ENCODE peak calls at places on chromosomes 4 and X, in nine cellular contexts. One of them, this sample, is unnamed.

GRCh38 chr4:80182237-80182866 is 15.0 kb upstream of the PRDM8 start:
- DNase-seq in BJ: no peak
- DNase-seq in GM23248: peak
- DNase-seq in hepatocyte: no peak
- DNase-seq in AG09319: no peak
- DNase-seq in tibial artery: no peak
- DNase-seq in neural crest cell: no peak
- DNase-seq in RWPE1: no peak
- DNase-seq in stimulated activated CD8-positive, alpha-beta memory T cell treated with anti-CD3 and anti-CD28 coated beads, Interleukin-2, amount 100 ng/mL, for 48 hours: no peak
- DNase-seq in this sample: no peak

GRCh38 chr4:151540728-151541437 is 131.9 kb downstream of the FHIP1A start:
- DNase-seq in BJ: peak
- DNase-seq in GM23248: peak
- DNase-seq in hepatocyte: peak
- DNase-seq in AG09319: no peak
- DNase-seq in tibial artery: no peak
- DNase-seq in neural crest cell: no peak
- DNase-seq in RWPE1: peak
- DNase-seq in stimulated activated CD8-positive, alpha-beta memory T cell treated with anti-CD3 and anti-CD28 coated beads, Interleukin-2, amount 100 ng/mL, for 48 hours: no peak
- DNase-seq in this sample: no peak

GRCh38 chrX:144566592-144566991 is 680.7 kb upstream of the SPANXN1 start:
- DNase-seq in BJ: no peak
- DNase-seq in GM23248: no peak
- DNase-seq in hepatocyte: no peak
- DNase-seq in AG09319: no peak
- DNase-seq in tibial artery: no peak
- DNase-seq in neural crest cell: no peak
- DNase-seq in RWPE1: no peak
- DNase-seq in stimulated activated CD8-positive, alpha-beta memory T cell treated with anti-CD3 and anti-CD28 coated beads, Interleukin-2, amount 100 ng/mL, for 48 hours: no peak
- DNase-seq in this sample: no peak

GRCh38 chrX:98627645-98628044 is 1743.9 kb downstream of the RPA4 start:
- DNase-seq in BJ: no peak
- DNase-seq in GM23248: no peak
- DNase-seq in hepatocyte: no peak
- DNase-seq in AG09319: no peak
- DNase-seq in tibial artery: no peak
- DNase-seq in neural crest cell: no peak
- DNase-seq in RWPE1: no peak
- DNase-seq in stimulated activated CD8-positive, alpha-beta memory T cell treated with anti-CD3 and anti-CD28 coated beads, Interleukin-2, amount 100 ng/mL, for 48 hours: no peak
- DNase-seq in this sample: no peak

GRCh38 chr4:100168521-100168920 is 21.7 kb downstream of the DDIT4L start:
- DNase-seq in BJ: no peak
- DNase-seq in GM23248: peak
- DNase-seq in hepatocyte: no peak
- DNase-seq in AG09319: peak
- DNase-seq in tibial artery: no peak
- DNase-seq in neural crest cell: no peak
- DNase-seq in RWPE1: no peak
- DNase-seq in stimulated activated CD8-positive, alpha-beta memory T cell treated with anti-CD3 and anti-CD28 coated beads, Interleukin-2, amount 100 ng/mL, for 48 hours: no peak
- DNase-seq in this sample: no peak

GRCh38 chr4:164572877-164573279 is 181.1 kb upstream of the SMIM31 start:
- DNase-seq in BJ: no peak
- DNase-seq in GM23248: peak
- DNase-seq in hepatocyte: no peak
- DNase-seq in AG09319: no peak
- DNase-seq in tibial artery: no peak
- DNase-seq in neural crest cell: no peak
- DNase-seq in RWPE1: peak
- DNase-seq in stimulated activated CD8-positive, alpha-beta memory T cell treated with anti-CD3 and anti-CD28 coated beads, Interleukin-2, amount 100 ng/mL, for 48 hours: no peak
- DNase-seq in this sample: no peak

GRCh38 chr4:152468408-152468807 is 67.5 kb downstream of the FBXW7 start:
- DNase-seq in BJ: no peak
- DNase-seq in GM23248: no peak
- DNase-seq in hepatocyte: no peak
- DNase-seq in AG09319: no peak
- DNase-seq in tibial artery: no peak
- DNase-seq in neural crest cell: no peak
- DNase-seq in RWPE1: no peak
- DNase-seq in stimulated activated CD8-positive, alpha-beta memory T cell treated with anti-CD3 and anti-CD28 coated beads, Interleukin-2, amount 100 ng/mL, for 48 hours: no peak
- DNase-seq in this sample: no peak

GRCh38 chr4:90444904-90445303 is 317.7 kb downstream of the CCSER1 start:
- DNase-seq in BJ: no peak
- DNase-seq in GM23248: no peak
- DNase-seq in hepatocyte: no peak
- DNase-seq in AG09319: no peak
- DNase-seq in tibial artery: no peak
- DNase-seq in neural crest cell: no peak
- DNase-seq in RWPE1: no peak
- DNase-seq in stimulated activated CD8-positive, alpha-beta memory T cell treated with anti-CD3 and anti-CD28 coated beads, Interleukin-2, amount 100 ng/mL, for 48 hours: no peak
- DNase-seq in this sample: no peak

GRCh38 chr4:11635336-11635735 is 206.6 kb upstream of the HS3ST1 start:
- DNase-seq in BJ: no peak
- DNase-seq in GM23248: no peak
- DNase-seq in hepatocyte: peak
- DNase-seq in AG09319: no peak
- DNase-seq in tibial artery: no peak
- DNase-seq in neural crest cell: no peak
- DNase-seq in RWPE1: peak
- DNase-seq in stimulated activated CD8-positive, alpha-beta memory T cell treated with anti-CD3 and anti-CD28 coated beads, Interleukin-2, amount 100 ng/mL, for 48 hours: no peak
- DNase-seq in this sample: no peak

GRCh38 chr4:93199492-93199891 is 629.1 kb upstream of the ATOH1 start:
- DNase-seq in BJ: no peak
- DNase-seq in GM23248: peak
- DNase-seq in hepatocyte: peak
- DNase-seq in AG09319: no peak
- DNase-seq in tibial artery: no peak
- DNase-seq in neural crest cell: peak
- DNase-seq in RWPE1: peak
- DNase-seq in stimulated activated CD8-positive, alpha-beta memory T cell treated with anti-CD3 and anti-CD28 coated beads, Interleukin-2, amount 100 ng/mL, for 48 hours: no peak
- DNase-seq in this sample: peak

GRCh38 chrX:31367816-31368215 is 296.0 kb upstream of the FTHL17 start:
- DNase-seq in BJ: no peak
- DNase-seq in GM23248: no peak
- DNase-seq in hepatocyte: no peak
- DNase-seq in AG09319: no peak
- DNase-seq in tibial artery: no peak
- DNase-seq in neural crest cell: no peak
- DNase-seq in RWPE1: no peak
- DNase-seq in stimulated activated CD8-positive, alpha-beta memory T cell treated with anti-CD3 and anti-CD28 coated beads, Interleukin-2, amount 100 ng/mL, for 48 hours: no peak
- DNase-seq in this sample: no peak